ENCODE peak calls at places on chromosomes 7 and 10, in nine cellular contexts. One of them, this sample, is unnamed.

GRCh38 chr7:99229234-99229633 is 21.3 kb upstream of the KPNA7 start:
- DNase-seq in neuronal stem cell: no peak
- DNase-seq in NCI-H2081 treated with DMSO at 0.1 percent for 48 hours: no peak
- DNase-seq in non-pigmented ciliary epithelial cell: no peak
- DNase-seq in upper lobe of right lung: no peak
- DNase-seq in activated T-helper 1 cell treated with Interleukin-2 at 50 U/mL for 16 hours: no peak
- DNase-seq in AG04450: no peak
- DNase-seq in NCI-H460: no peak
- DNase-seq in body of pancreas: no peak
- DNase-seq in this sample: no peak

GRCh38 chr10:124158592-124158991 is 65.2 kb upstream of the CHST15 start:
- DNase-seq in activated T-helper 1 cell treated with Interleukin-2 at 50 U/mL for 16 hours: no peak
- DNase-seq in NCI-H2081 treated with DMSO at 0.1 percent for 48 hours: no peak
- DNase-seq in upper lobe of right lung: no peak
- DNase-seq in body of pancreas: no peak
- DNase-seq in AG04450: no peak
- DNase-seq in neuronal stem cell: no peak
- DNase-seq in non-pigmented ciliary epithelial cell: no peak
- DNase-seq in NCI-H460: no peak
- DNase-seq in this sample: no peak

GRCh38 chr7:23918856-23919255 is 208.8 kb downstream of the STK31 start:
- DNase-seq in AG04450: no peak
- DNase-seq in NCI-H460: no peak
- DNase-seq in NCI-H2081 treated with DMSO at 0.1 percent for 48 hours: no peak
- DNase-seq in activated T-helper 1 cell treated with Interleukin-2 at 50 U/mL for 16 hours: no peak
- DNase-seq in non-pigmented ciliary epithelial cell: peak; percentile 65
- DNase-seq in body of pancreas: no peak
- DNase-seq in neuronal stem cell: no peak
- DNase-seq in upper lobe of right lung: no peak
- DNase-seq in this sample: no peak

GRCh38 chr10:69240455-69240854 is 20.3 kb downstream of the HKDC1 start:
- DNase-seq in upper lobe of right lung: no peak
- DNase-seq in neuronal stem cell: no peak
- DNase-seq in NCI-H460: no peak
- DNase-seq in AG04450: no peak
- DNase-seq in non-pigmented ciliary epithelial cell: no peak
- DNase-seq in activated T-helper 1 cell treated with Interleukin-2 at 50 U/mL for 16 hours: no peak
- DNase-seq in body of pancreas: no peak
- DNase-seq in NCI-H2081 treated with DMSO at 0.1 percent for 48 hours: no peak
- DNase-seq in this sample: no peak

GRCh38 chr10:99754670-99755069 is 22.6 kb downstream of the CUTC start:
- DNase-seq in non-pigmented ciliary epithelial cell: no peak
- DNase-seq in upper lobe of right lung: no peak
- DNase-seq in NCI-H2081 treated with DMSO at 0.1 percent for 48 hours: no peak
- DNase-seq in AG04450: no peak
- DNase-seq in body of pancreas: no peak
- DNase-seq in NCI-H460: no peak
- DNase-seq in activated T-helper 1 cell treated with Interleukin-2 at 50 U/mL for 16 hours: no peak
- DNase-seq in neuronal stem cell: no peak
- DNase-seq in this sample: no peak

GRCh38 chr10:13542533-13542932 is 13.7 kb upstream of the BEND7 start:
- DNase-seq in activated T-helper 1 cell treated with Interleukin-2 at 50 U/mL for 16 hours: no peak
- DNase-seq in NCI-H460: no peak
- DNase-seq in upper lobe of right lung: no peak
- DNase-seq in neuronal stem cell: no peak
- DNase-seq in NCI-H2081 treated with DMSO at 0.1 percent for 48 hours: no peak
- DNase-seq in AG04450: no peak
- DNase-seq in body of pancreas: no peak
- DNase-seq in non-pigmented ciliary epithelial cell: no peak
- DNase-seq in this sample: no peak

GRCh38 chr10:100848770-100849169 is 64.0 kb upstream of the SLF2 start:
- DNase-seq in non-pigmented ciliary epithelial cell: no peak
- DNase-seq in NCI-H460: no peak
- DNase-seq in neuronal stem cell: no peak
- DNase-seq in AG04450: no peak
- DNase-seq in activated T-helper 1 cell treated with Interleukin-2 at 50 U/mL for 16 hours: no peak
- DNase-seq in NCI-H2081 treated with DMSO at 0.1 percent for 48 hours: no peak
- DNase-seq in upper lobe of right lung: no peak
- DNase-seq in body of pancreas: no peak
- DNase-seq in this sample: no peak

GRCh38 chr10:95394161-95394880 is 103.5 kb upstream of the PDLIM1 start:
- DNase-seq in AG04450: no peak
- DNase-seq in body of pancreas: no peak
- DNase-seq in upper lobe of right lung: no peak
- DNase-seq in activated T-helper 1 cell treated with Interleukin-2 at 50 U/mL for 16 hours: no peak
- DNase-seq in NCI-H2081 treated with DMSO at 0.1 percent for 48 hours: no peak
- DNase-seq in non-pigmented ciliary epithelial cell: no peak
- DNase-seq in NCI-H460: no peak
- DNase-seq in neuronal stem cell: no peak
- DNase-seq in this sample: no peak

GRCh38 chr7:74013539-74014272 is 14.3 kb upstream of the ELN start:
- DNase-seq in NCI-H460: no peak
- DNase-seq in non-pigmented ciliary epithelial cell: no peak
- DNase-seq in activated T-helper 1 cell treated with Interleukin-2 at 50 U/mL for 16 hours: no peak
- DNase-seq in NCI-H2081 treated with DMSO at 0.1 percent for 48 hours: no peak
- DNase-seq in body of pancreas: peak; percentile 76
- DNase-seq in AG04450: no peak
- DNase-seq in upper lobe of right lung: no peak
- DNase-seq in neuronal stem cell: no peak
- DNase-seq in this sample: no peak

GRCh38 chr7:88092676-88092999 is 127.2 kb downstream of the SRI start:
- DNase-seq in non-pigmented ciliary epithelial cell: no peak
- DNase-seq in NCI-H460: no peak
- DNase-seq in upper lobe of right lung: no peak
- DNase-seq in activated T-helper 1 cell treated with Interleukin-2 at 50 U/mL for 16 hours: no peak
- DNase-seq in body of pancreas: no peak
- DNase-seq in NCI-H2081 treated with DMSO at 0.1 percent for 48 hours: no peak
- DNase-seq in AG04450: no peak
- DNase-seq in neuronal stem cell: no peak
- DNase-seq in this sample: no peak